ENCODE peak calls at places on chromosomes 11 and 22, in six cellular contexts. T, W, O, P, F and R are unnamed samples. For H3K4me1, the result is how much of the 10 kb centered on the place peaks cover.

GRCh38 chr11:103086461-103086860 is 5.5 kb downstream of the DCUN1D5 start:
- DNase-seq in T (no peak), F (no peak), O (no peak), P (no peak), W (no peak), R (no peak)

GRCh38 chr11:16844268-16844667 is 105.8 kb downstream of the C11orf58 start:
- DNase-seq in T (no peak), O (no peak), F (no peak), W (no peak), P (no peak), R (no peak)

GRCh38 chr22:44382461-44383038 is 69.8 kb upstream of the SHISAL1 start:
- DNase-seq in W (no peak), F (no peak), P (no peak), T (no peak), O (no peak), R (no peak)

GRCh38 chr11:121293276-121293569 is 652 bp downstream of the SC5D start:
- DNase-seq in O (no peak), F (no peak), W (no peak), P (no peak), T (no peak), R (no peak)

GRCh38 chr11:15035283-15035682 is 38.1 kb upstream of the CALCB start:
- DNase-seq in W (no peak), O (no peak), P (no peak), F (no peak), T (peak), R (no peak)

GRCh38 chr22:26724414-26724813 is 67.0 kb downstream of the MIAT start:
- DNase-seq in T (no peak), O (no peak), F (no peak), P (no peak), W (no peak), R (no peak)

GRCh38 chr11:98729118-98729517 is 291.6 kb upstream of the CNTN5 start:
- DNase-seq in P (no peak), O (no peak), F (no peak), T (no peak), W (no peak), R (no peak)

GRCh38 chr22:50599816-50600454 is 658 bp upstream of the MAPK8IP2 start:
- DNase-seq in P (peak), T (peak), W (no peak), O (peak), F (no peak), R (no peak)

GRCh38 chr11:75888391-75888790 is 73.4 kb downstream of the UVRAG start:
- DNase-seq in W (no peak), F (no peak), P (no peak), O (no peak), T (no peak), R (no peak)

GRCh38 chr11:129788278-129788677 is 27.4 kb upstream of the TMEM45B start:
- DNase-seq in O (no peak), W (no peak), F (no peak), P (no peak), T (no peak), R (no peak)

GRCh38 chr22:39288135-39288898 is 31.1 kb downstream of the RPL3 start:
- DNase-seq in O (no peak), T (peak), F (no peak), W (no peak), P (no peak), R (no peak)

GRCh38 chr11:44566559-44566949 is 1.1 kb downstream of the CD82 start:
- DNase-seq in F (no peak), W (no peak), P (no peak), T (no peak), O (no peak), R (no peak)

GRCh38 chr11:44566952-44567875 is 1.8 kb downstream of the CD82 start:
- DNase-seq in T (no peak), F (no peak), W (peak), P (no peak), O (no peak), R (no peak)

GRCh38 chr11:44565008-44565745 is at the start of gene CD82:
- DNase-seq in T (peak), O (peak), P (peak), F (peak), W (peak), R (peak)

GRCh38 chr11:44564653-44565007 is 833 bp upstream of the CD82 start:
- DNase-seq in O (no peak), T (peak), F (peak), W (no peak), P (no peak), R (peak)

GRCh38 chr11:44565746-44566558 is 489 bp downstream of the CD82 start:
- DNase-seq in P (no peak), F (no peak), O (no peak), W (no peak), T (peak), R (no peak)
- H3K27ac ChIP-seq in P (peak), F (peak), O (peak), W (peak), T (no peak), R (peak)

GRCh38 chr22:48504519-48505140 is 1323.0 kb downstream of the BRD1 start:
- DNase-seq in F (no peak), T (no peak), P (no peak), O (no peak), W (no peak), R (no peak)

GRCh38 chr22:48505891-48506290 is 1321.8 kb downstream of the BRD1 start:
- DNase-seq in P (no peak), T (no peak), O (no peak), F (no peak), W (no peak), R (no peak)

GRCh38 chr22:48506506-48507145 is 1321.0 kb downstream of the BRD1 start:
- DNase-seq in F (no peak), O (no peak), P (no peak), W (no peak), T (no peak), R (no peak)

GRCh38 chr22:48507595-48508350 is 1319.9 kb downstream of the BRD1 start:
- DNase-seq in T (no peak), P (no peak), W (no peak), F (no peak), O (no peak), R (no peak)

GRCh38 chr22:48507171-48507570 is 1320.5 kb downstream of the BRD1 start:
- DNase-seq in T (no peak), F (no peak), P (no peak), W (no peak), O (no peak), R (no peak)
- TF ChIP-seq CTCF in T (no peak), F (no peak), P (no peak), W (no peak), O (no peak), R (no peak)

DNA sequence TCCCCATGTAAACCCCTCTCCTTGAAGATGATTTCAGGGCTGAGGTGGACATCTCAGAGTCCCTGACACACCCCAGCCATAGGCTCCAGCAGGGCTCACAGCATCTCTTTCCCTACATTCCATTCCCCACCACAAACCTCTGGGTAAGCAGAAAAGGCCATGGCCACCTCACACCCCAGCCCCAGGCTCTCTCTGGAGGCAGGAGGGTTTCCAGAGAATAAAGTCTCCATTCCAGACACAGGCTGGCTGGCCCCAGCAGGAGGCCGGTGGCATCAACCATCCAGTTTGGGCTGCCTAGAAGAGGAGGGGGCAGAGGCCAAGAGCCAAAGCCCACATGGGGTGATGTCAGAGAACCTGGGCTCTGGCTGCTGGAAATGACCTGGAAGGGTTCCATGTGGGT is 61.4 kb downstream of the TP53I11 start:
- DNase-seq in O (no peak), W (no peak), P (no peak), F (no peak), T (no peak), R (no peak)
- H3K4me1 ChIP-seq in O (under half), W (under half), P (under half), F (under half), T (under half), R (under half)

GRCh38 chr11:134253189-134253993 is at the start of the genes ACAD8 and THYN1:
- DNase-seq in F (peak), T (peak), O (peak), P (peak), W (peak), R (peak)
- H3K27ac ChIP-seq in F (peak), T (no peak), O (peak), P (peak), W (peak), R (peak)

GRCh38 chr11:128757886-128758612 is 64.2 kb downstream of the FLI1 start:
- DNase-seq in F (no peak), P (no peak), T (no peak), O (no peak), W (peak), R (no peak)
- TF ChIP-seq CTCF in F (no peak), P (no peak), T (no peak), O (no peak), W (no peak), R (no peak)

DNA sequence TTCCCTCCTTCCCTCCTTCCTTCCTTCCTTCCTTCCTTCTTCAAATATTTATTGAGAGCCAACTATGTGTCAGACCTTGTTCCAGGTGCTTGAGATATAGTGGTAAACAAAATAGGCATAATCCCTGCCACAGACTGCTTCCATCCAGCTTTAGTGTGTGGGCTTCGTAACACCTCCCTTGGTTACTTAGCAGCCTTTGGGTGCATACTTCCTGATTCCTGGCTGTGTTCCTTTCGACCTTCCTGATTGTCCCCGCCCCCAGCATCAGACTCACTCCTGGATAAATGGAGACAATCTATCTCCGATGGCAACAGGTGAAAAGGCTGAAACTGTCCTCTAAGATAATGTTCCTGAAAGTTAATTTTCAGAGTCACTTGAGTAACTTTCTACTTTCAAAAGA is 13.5 kb downstream of the CCDC81 start:
- DNase-seq in F (no peak), O (no peak), W (no peak), P (no peak), T (no peak), R (no peak)
- H3K4me1 ChIP-seq in F (under half), O (under half), W (under half), P (under half), T (under half), R (under half)

GRCh38 chr11:62854825-62855570 is 15.6 kb upstream of the WDR74 start:
- DNase-seq in T (no peak), P (no peak), W (no peak), O (no peak), F (no peak), R (no peak)

GRCh38 chr11:62854013-62854824 is 14.8 kb upstream of the WDR74 start:
- DNase-seq in O (no peak), F (no peak), W (no peak), P (no peak), T (no peak), R (no peak)

GRCh38 chr11:62851807-62852522 is 12.6 kb upstream of the WDR74 start:
- DNase-seq in F (no peak), W (no peak), T (no peak), O (no peak), P (no peak), R (no peak)

GRCh38 chr11:62852523-62853188 is 13.3 kb upstream of the WDR74 start:
- DNase-seq in F (no peak), T (no peak), P (no peak), O (no peak), W (no peak), R (no peak)

GRCh38 chr11:62853279-62853965 is 14.0 kb upstream of the WDR74 start:
- DNase-seq in T (no peak), O (no peak), F (no peak), W (no peak), P (no peak), R (no peak)
- H3K27ac ChIP-seq in T (peak), O (peak), F (no peak), W (no peak), P (no peak), R (no peak)

DNA sequence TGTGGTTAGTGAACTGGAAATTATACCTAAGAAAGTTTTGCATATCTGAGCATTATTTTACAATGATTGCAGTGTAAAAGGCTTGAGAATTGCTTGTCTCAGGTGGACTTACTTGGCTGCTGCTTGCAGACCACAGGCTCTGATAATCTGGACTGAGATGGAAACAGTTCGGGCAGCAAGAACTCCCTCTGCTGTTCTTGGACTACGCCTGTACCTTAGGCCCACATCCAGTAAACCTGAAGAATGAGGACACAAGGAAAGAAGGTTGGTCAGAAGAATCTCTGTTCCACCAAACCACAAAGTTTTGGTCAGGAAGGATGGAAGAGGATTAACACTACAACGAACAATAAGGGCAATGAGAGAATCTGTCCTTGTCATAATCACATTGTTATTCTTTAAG is 80.1 kb downstream of the C2CD3 start:
- DNase-seq in T (no peak), F (no peak), P (no peak), O (no peak), W (no peak), R (no peak)
- TF ChIP-seq CTCF in T (peak), F (no peak), P (no peak), O (no peak), W (no peak), R (no peak)

GRCh38 chr22:21650823-21651520 is 8.9 kb downstream of the SDF2L1 start:
- DNase-seq in P (no peak), F (no peak), O (no peak), W (no peak), T (no peak), R (no peak)
- H3K4me1 ChIP-seq in P (under half), F (under half), O (under half), W (under half), T (under half), R (under half)